ENCODE peak calls at places on chromosomes 13 and 19, in six cellular contexts. Y is GM12891, C is HepG2, A is H1, I is K562, J is GM12878. B is an unnamed sample.

GRCh38 chr13:95403349-95404140 is 102.3 kb upstream of the ABCC4 start:
- DNase-seq in Y (no peak), C (no peak), A (peak; percentile 36), I (no peak), J (no peak), B (no peak)

GRCh38 chr19:5931251-5931650 is 17.2 kb downstream of the CAPS start:
- DNase-seq in Y (no peak), C (no peak), A (no peak), I (no peak), J (no peak), B (no peak)

GRCh38 chr13:59439776-59440428 is 723.8 kb downstream of the DIAPH3 start:
- DNase-seq in Y (no peak), C (no peak), A (no peak), I (no peak), J (no peak), B (no peak)

GRCh38 chr19:46841458-46842083 is 9.1 kb downstream of the AP2S1 start:
- DNase-seq in Y (no peak), C (no peak), A (no peak), I (peak; percentile 46), J (no peak), B (no peak)

GRCh38 chr13:33676700-33677048 is 141.3 kb upstream of the RFC3 start:
- DNase-seq in Y (no peak), C (peak; percentile 88), A (no peak), I (no peak), J (no peak), B (no peak)

GRCh38 chr13:110726726-110727125 is 13.2 kb downstream of the ING1 start:
- DNase-seq in Y (no peak), C (no peak), A (no peak), I (no peak), J (no peak), B (no peak)

GRCh38 chr13:52447815-52448552 is 2.5 kb downstream of the VPS36 start:
- DNase-seq in Y (no peak), C (no peak), A (no peak), I (no peak), J (no peak), B (no peak)

GRCh38 chr19:4278460-4278901 is 585 bp upstream of the SHD start:
- DNase-seq in Y (no peak), C (no peak), A (no peak), I (peak; percentile 20), J (no peak), B (no peak)

GRCh38 chr19:1007399-1007745 is 7.2 kb downstream of the GRIN3B start:
- DNase-seq in Y (no peak), C (no peak), A (no peak), I (no peak), J (no peak), B (no peak)

GRCh38 chr19:58368561-58369360 is 6.2 kb upstream of the ZNF497 start:
- DNase-seq in Y (no peak), C (no peak), A (no peak), I (no peak), J (no peak), B (no peak)

GRCh38 chr13:99686944-99687382 is 185.7 kb downstream of the TM9SF2 start:
- DNase-seq in Y (no peak), C (no peak), A (peak; percentile 84), I (peak; percentile 21), J (no peak), B (no peak)

GRCh38 chr19:5694952-5695648 is 5.0 kb downstream of the RPL36 start:
- DNase-seq in Y (no peak), C (no peak), A (no peak), I (no peak), J (no peak), B (no peak)

GRCh38 chr19:6267552-6268381 is 12.0 kb downstream of the MLLT1 start:
- DNase-seq in Y (no peak), C (no peak), A (no peak), I (no peak), J (no peak), B (no peak)

GRCh38 chr13:46334423-46334822 is 52.6 kb downstream of the RUBCNL start:
- DNase-seq in Y (no peak), C (no peak), A (no peak), I (no peak), J (no peak), B (no peak)

GRCh38 chr13:23160241-23161175 is 20.3 kb upstream of the SGCG start:
- DNase-seq in Y (peak; percentile 14), C (no peak), A (no peak), I (no peak), J (no peak), B (no peak)

GRCh38 chr13:51590966-51591627 is 6.8 kb downstream of the WDFY2 start:
- DNase-seq in Y (no peak), C (peak; percentile 63), A (no peak), I (peak; percentile 74), J (no peak), B (no peak)

GRCh38 chr13:59391696-59392095 is 772.0 kb downstream of the DIAPH3 start:
- DNase-seq in Y (peak; percentile 32), C (peak; percentile 39), A (no peak), I (peak; percentile 31), J (peak; percentile 45), B (peak; percentile 7)

GRCh38 chr19:16386619-16387240 is 62.1 kb downstream of the KLF2 start:
- DNase-seq in Y (peak; percentile 56), C (peak; percentile 32), A (peak; percentile 25), I (peak; percentile 57), J (no peak), B (no peak)

GRCh38 chr13:114044486-114044885 is 70.6 kb upstream of the C13orf46 start:
- DNase-seq in Y (no peak), C (no peak), A (no peak), I (no peak), J (no peak), B (no peak)

GRCh38 chr13:112887557-112887991 is 81.4 kb upstream of the MCF2L start:
- DNase-seq in Y (no peak), C (no peak), A (no peak), I (no peak), J (no peak), B (no peak)

GRCh38 chr19:6238643-6239281 is 41.0 kb downstream of the MLLT1 start:
- DNase-seq in Y (peak; percentile 4), C (no peak), A (no peak), I (no peak), J (no peak), B (peak; percentile 8)

GRCh38 chr19:53916004-53916403 is 6.9 kb downstream of the CACNG7 start:
- DNase-seq in Y (no peak), C (no peak), A (no peak), I (no peak), J (no peak), B (no peak)

GRCh38 chr19:53388168-53388567 is 6.8 kb upstream of the ZNF765 start:
- DNase-seq in Y (no peak), C (no peak), A (no peak), I (no peak), J (no peak), B (no peak)

GRCh38 chr13:35995136-35995535 is 136.0 kb downstream of the DCLK1 start:
- DNase-seq in Y (no peak), C (no peak), A (no peak), I (no peak), J (no peak), B (no peak)

GRCh38 chr13:32037471-32037870 is 5.9 kb downstream of the FRY start:
- DNase-seq in Y (no peak), C (no peak), A (no peak), I (no peak), J (no peak), B (no peak)

GRCh38 chr13:32036131-32036695 is 4.6 kb downstream of the FRY start:
- DNase-seq in Y (no peak), C (no peak), A (no peak), I (no peak), J (no peak), B (no peak)

GRCh38 chr13:32038353-32038752 is 6.8 kb downstream of the FRY start:
- DNase-seq in Y (no peak), C (no peak), A (no peak), I (no peak), J (no peak), B (no peak)

GRCh38 chr13:32035701-32036100 is 4.1 kb downstream of the FRY start:
- DNase-seq in Y (no peak), C (no peak), A (no peak), I (no peak), J (no peak), B (no peak)

GRCh38 chr13:32036762-32037161 is 5.2 kb downstream of the FRY start:
- DNase-seq in Y (no peak), C (no peak), A (no peak), I (no peak), J (no peak), B (no peak)
- TF ChIP-seq TAF1 in Y (no peak), C (no peak), A (no peak), I (no peak), J (no peak), B (no peak)

GRCh38 chr13:65508745-65509144 is 1721.4 kb downstream of the PCDH9 start:
- DNase-seq in Y (no peak), C (no peak), A (no peak), I (no peak), J (no peak), B (no peak)

GRCh38 chr13:65508338-65508737 is 1721.8 kb downstream of the PCDH9 start:
- DNase-seq in Y (no peak), C (no peak), A (no peak), I (no peak), J (no peak), B (no peak)

GRCh38 chr13:65504213-65504612 is 1725.9 kb downstream of the PCDH9 start:
- DNase-seq in Y (no peak), C (no peak), A (no peak), I (no peak), J (no peak), B (no peak)

GRCh38 chr13:65505941-65506340 is 1724.2 kb downstream of the PCDH9 start:
- DNase-seq in Y (no peak), C (no peak), A (no peak), I (no peak), J (no peak), B (no peak)
- TF ChIP-seq POLR2AphosphoS5 in Y (no peak), C (no peak), A (no peak), I (no peak), J (no peak), B (no peak)

GRCh38 chr13:98576215-98576945 is 527 bp downstream of the STK24 start:
- DNase-seq in Y (peak; percentile 38), C (no peak), A (no peak), I (peak; percentile 47), J (no peak), B (no peak)

GRCh38 chr13:98575009-98575866 is 1.7 kb downstream of the STK24 start:
- DNase-seq in Y (no peak), C (no peak), A (no peak), I (no peak), J (no peak), B (no peak)

GRCh38 chr13:98577823-98578285 is 947 bp upstream of the STK24 start:
- DNase-seq in Y (no peak), C (peak; percentile 50), A (no peak), I (no peak), J (no peak), B (no peak)

GRCh38 chr13:98575876-98576214 is 1.1 kb downstream of the STK24 start:
- DNase-seq in Y (no peak), C (no peak), A (no peak), I (no peak), J (no peak), B (no peak)

GRCh38 chr13:98576963-98577822 is at the start of gene STK24:
- DNase-seq in Y (peak; percentile 77), C (peak; percentile 34), A (no peak), I (peak; percentile 87), J (no peak), B (peak; percentile 72)
- TF ChIP-seq POLR2A in Y (no peak), C (no peak), A (peak; percentile 70), I (no peak), J (peak; percentile 78), B (peak; percentile 64)

GRCh38 chr13:30870049-30870884 is 35.8 kb upstream of the MEDAG start:
- DNase-seq in Y (peak; percentile 33), C (no peak), A (no peak), I (peak; percentile 78), J (no peak), B (peak; percentile 40)
- TF ChIP-seq TAF1 in Y (no peak), C (no peak), A (no peak), I (no peak), J (no peak), B (no peak)